ENCODE peak calls at places on chromosomes 4 and X, in seven cellular contexts. H is right lobe of liver, O is body of pancreas, P is uterus, W is spleen, Z is ovary, N is stomach. I is an unnamed sample.

GRCh38 chrX:23788946-23789345 is 6.0 kb downstream of the SAT1 start:
- DNase-seq in O (no peak), H (no peak), P (no peak), Z (no peak), W (no peak), N (no peak), I (no peak)

GRCh38 chrX:56968980-56969379 is 26.4 kb downstream of the SPIN3 start:
- DNase-seq in P (no peak), O (no peak), Z (no peak), N (no peak), W (no peak), H (no peak), I (no peak)

GRCh38 chr4:11634283-11634682 is 205.6 kb upstream of the HS3ST1 start:
- DNase-seq in Z (no peak), P (no peak), H (no peak), N (peak), O (no peak), W (no peak), I (no peak)

GRCh38 chr4:24862073-24862751 is 50.6 kb downstream of the CCDC149 start:
- DNase-seq in W (no peak), P (no peak), O (no peak), H (no peak), Z (no peak), N (no peak), I (no peak)

GRCh38 chrX:29662101-29662500 is 553.3 kb upstream of the MAGEB2 start:
- DNase-seq in N (no peak), P (no peak), O (no peak), H (no peak), Z (no peak), W (no peak), I (no peak)

GRCh38 chr4:138567696-138568095 is 325.5 kb upstream of the SLC7A11 start:
- DNase-seq in N (no peak), P (no peak), O (no peak), H (no peak), W (no peak), Z (no peak), I (no peak)

GRCh38 chrX:124348152-124348551 is 1.8 kb downstream of the SH2D1A start:
- DNase-seq in O (no peak), W (no peak), N (no peak), H (no peak), P (no peak), Z (no peak), I (no peak)

GRCh38 chr4:46442963-46443362 is 53.0 kb upstream of the GABRA2 start:
- DNase-seq in N (no peak), O (no peak), Z (no peak), W (no peak), P (no peak), H (no peak), I (no peak)

GRCh38 chr4:132108784-132109183 is 1040.3 kb upstream of the PCDH10 start:
- DNase-seq in P (no peak), Z (no peak), N (no peak), W (no peak), O (no peak), H (no peak), I (no peak)

GRCh38 chrX:15418041-15418706 is 34.0 kb upstream of the VEGFD start:
- DNase-seq in Z (no peak), O (no peak), P (no peak), N (no peak), W (no peak), H (no peak), I (no peak)

GRCh38 chrX:18426004-18426320 is 554 bp downstream of the CDKL5 start:
- DNase-seq in Z (no peak), W (peak), O (no peak), N (no peak), P (no peak), H (no peak), I (no peak)

GRCh38 chr4:121728798-121729226 is 32.0 kb upstream of the ANXA5 start:
- DNase-seq in N (no peak), Z (no peak), O (no peak), P (no peak), W (no peak), H (no peak), I (no peak)

GRCh38 chrX:153755136-153755535 is 8.9 kb upstream of the PLXNB3 start:
- DNase-seq in Z (no peak), W (no peak), N (no peak), P (no peak), H (no peak), O (no peak), I (no peak)

GRCh38 chr4:99447079-99447478 is 11.9 kb upstream of the ADH7 start:
- DNase-seq in P (no peak), W (no peak), H (no peak), Z (no peak), N (no peak), O (no peak), I (no peak)

GRCh38 chrX:30065226-30065625 is 150.1 kb upstream of the MAGEB2 start:
- DNase-seq in P (no peak), Z (no peak), N (no peak), W (no peak), O (no peak), H (no peak), I (no peak)

GRCh38 chr4:185201983-185202962 is 1.5 kb downstream of the CFAP97 start:
- DNase-seq in Z (no peak), O (no peak), N (no peak), P (no peak), W (no peak), H (no peak), I (no peak)

GRCh38 chr4:21645776-21646175 is 302.8 kb downstream of the KCNIP4 start:
- DNase-seq in N (no peak), O (no peak), H (no peak), P (no peak), W (no peak), Z (no peak), I (no peak)

GRCh38 chr4:145279122-145279960 is 99.0 kb upstream of the OTUD4 start:
- DNase-seq in N (no peak), O (no peak), W (no peak), P (no peak), Z (no peak), H (no peak), I (no peak)

GRCh38 chrX:8741981-8742380 is 10.0 kb upstream of the ANOS1 start:
- DNase-seq in N (no peak), P (no peak), Z (no peak), W (no peak), O (no peak), H (no peak), I (no peak)

GRCh38 chr4:54015421-54016065 is 48.9 kb downstream of the CHIC2 start:
- DNase-seq in P (no peak), H (no peak), N (no peak), O (no peak), Z (no peak), W (no peak), I (no peak)

GRCh38 chr4:98148856-98149255 is 5.6 kb upstream of the STPG2 start:
- DNase-seq in N (no peak), P (no peak), W (no peak), O (no peak), H (no peak), Z (no peak), I (no peak)

GRCh38 chr4:62706423-62706822 is 1506.3 kb downstream of the ADGRL3 start:
- DNase-seq in W (no peak), Z (no peak), H (no peak), N (no peak), P (no peak), O (no peak), I (no peak)

GRCh38 chr4:22492987-22493386 is 22.9 kb downstream of the ADGRA3 start:
- DNase-seq in P (no peak), W (no peak), Z (no peak), O (no peak), N (no peak), H (no peak), I (no peak)

GRCh38 chr4:156977435-156978160 is 6.0 kb upstream of the PDGFC start:
- DNase-seq in Z (peak), P (no peak), H (no peak), O (no peak), N (no peak), W (no peak), I (no peak)

GRCh38 chrX:149527705-149528104 is 13.1 kb upstream of the EOLA1 start:
- DNase-seq in Z (no peak), P (no peak), H (no peak), N (no peak), O (no peak), W (no peak), I (no peak)

GRCh38 chrX:39953879-39954278 is 143.9 kb downstream of the BCOR start:
- DNase-seq in H (peak), N (peak), P (no peak), Z (no peak), O (peak), W (no peak), I (peak)

GRCh38 chr4:31059753-31060522 is 339.8 kb downstream of the PCDH7 start:
- DNase-seq in W (no peak), P (no peak), H (no peak), N (no peak), Z (no peak), O (no peak), I (no peak)

GRCh38 chr4:66016240-66016639 is 346.0 kb upstream of the EPHA5 start:
- DNase-seq in P (no peak), O (no peak), N (no peak), W (no peak), H (no peak), Z (no peak), I (no peak)

GRCh38 chrX:153537526-153538295 is 20.3 kb downstream of the ATP2B3 start:
- DNase-seq in H (no peak), P (no peak), Z (peak), W (no peak), N (no peak), O (peak), I (no peak)

GRCh38 chr4:23903859-23904438 is 14.1 kb upstream of the PPARGC1A start:
- DNase-seq in P (no peak), W (no peak), O (no peak), H (no peak), N (peak), Z (no peak), I (no peak)

GRCh38 chr4:1236103-1236641 is 12.8 kb downstream of the CTBP1 start:
- DNase-seq in N (no peak), W (no peak), O (no peak), P (peak), H (no peak), Z (peak), I (peak)

GRCh38 chr4:22552802-22553201 is 36.9 kb upstream of the ADGRA3 start:
- DNase-seq in Z (no peak), P (no peak), N (no peak), W (no peak), O (no peak), H (no peak), I (no peak)

GRCh38 chr4:98447648-98448047 is 186.5 kb downstream of the RAP1GDS1 start:
- DNase-seq in W (no peak), Z (no peak), O (no peak), P (no peak), N (no peak), H (no peak), I (no peak)

GRCh38 chr4:128461300-128462103 is 173.9 kb upstream of the PGRMC2 start:
- DNase-seq in W (no peak), H (no peak), P (peak), N (no peak), Z (peak), O (peak), I (no peak)

GRCh38 chrX:97616883-97617510 is 733.3 kb downstream of the RPA4 start:
- DNase-seq in N (no peak), O (peak), Z (no peak), W (no peak), H (no peak), P (no peak), I (no peak)

GRCh38 chr4:78565971-78566372 is 14.4 kb downstream of the ANXA3 start:
- DNase-seq in Z (no peak), O (peak), H (no peak), N (no peak), P (no peak), W (no peak), I (no peak)

GRCh38 chrX:30513284-30513683 is 64.3 kb downstream of the TASL start:
- DNase-seq in H (no peak), P (no peak), O (no peak), Z (no peak), N (no peak), W (no peak), I (no peak)

GRCh38 chr4:142121448-142121847 is 485.1 kb downstream of the IL15 start:
- DNase-seq in H (no peak), W (no peak), P (no peak), Z (no peak), O (no peak), N (no peak), I (no peak)

DNA sequence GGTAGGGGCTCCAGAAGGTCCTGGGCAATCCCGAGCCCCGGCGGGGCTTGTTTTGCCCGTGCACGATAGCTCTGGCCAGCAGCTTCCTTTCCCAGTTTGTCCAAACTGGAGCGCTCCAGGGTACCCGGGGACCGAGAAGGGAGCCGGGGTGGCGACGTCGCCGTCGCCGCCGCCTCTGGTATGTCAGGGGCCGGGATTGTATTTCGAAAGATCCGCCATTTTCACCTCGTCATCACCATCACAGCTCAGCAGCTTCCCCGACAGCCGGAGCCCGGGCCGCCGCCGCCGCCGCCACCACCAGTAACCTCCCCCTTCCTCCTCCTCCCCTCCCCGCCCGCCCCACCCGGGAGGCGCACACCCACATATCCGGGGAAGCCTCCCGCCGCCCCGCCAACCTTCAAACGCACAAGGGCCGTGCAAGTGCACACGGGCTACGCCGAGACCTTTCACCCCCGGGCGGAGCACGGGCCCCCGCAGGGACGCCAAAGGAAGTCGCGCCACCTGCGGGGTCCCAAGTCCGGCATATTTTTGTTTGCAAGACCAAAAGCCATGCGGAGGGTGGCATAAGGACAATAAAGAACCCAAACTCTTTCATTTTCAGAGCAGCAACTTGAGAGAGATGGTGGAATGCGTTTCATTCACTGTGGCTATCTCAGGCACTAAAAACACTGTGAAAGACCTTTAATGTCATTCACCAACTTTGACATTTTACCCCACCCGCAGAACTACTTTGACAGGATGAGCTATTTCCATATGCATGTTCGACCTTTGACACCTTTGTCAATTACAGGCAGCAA is at the start of gene LIN54:
- DNase-seq in H (peak), O (peak), P (peak), Z (peak), N (peak), W (peak), I (peak)
- TF ChIP-seq POLR2A in H (peak), O (peak), P (no peak), Z (no peak), N (no peak), W (no peak), I (no peak)

GRCh38 chr4:73870260-73870659 is 1.1 kb downstream of the CXCL1 start:
- DNase-seq in H (no peak), O (peak), P (no peak), W (no peak), N (peak), Z (no peak), I (peak)
- H3K4me3 ChIP-seq in H (no peak), O (no peak), P (no peak), W (peak), N (peak), Z (no peak), I (no peak)

DNA sequence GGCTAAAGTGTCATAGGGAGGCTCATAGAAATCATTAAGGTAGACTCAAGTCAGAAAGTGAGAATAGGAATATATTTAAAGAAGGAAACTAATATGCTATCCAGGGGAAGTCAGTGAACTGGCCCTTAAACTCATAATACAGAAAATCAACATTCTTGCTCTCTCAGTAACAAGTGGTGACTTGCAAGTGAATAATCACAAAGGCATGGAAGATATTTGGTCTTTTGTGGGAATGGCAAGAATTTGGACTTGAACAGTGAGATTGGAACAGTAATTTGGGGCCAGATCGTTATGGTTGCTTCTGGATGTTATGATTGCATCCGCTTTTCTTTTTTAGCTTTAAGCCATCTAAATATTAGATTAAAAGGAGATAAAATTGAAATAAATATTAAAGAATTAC is 103.8 kb downstream of the TBC1D19 start:
- DNase-seq in W (no peak), P (no peak), Z (no peak), O (no peak), H (no peak), N (no peak), I (no peak)
- H3K27ac ChIP-seq in W (no peak), P (no peak), Z (no peak), O (no peak), H (no peak), N (no peak), I (no peak)

GRCh38 chrX:143837444-143837843 is 46.4 kb upstream of the UBE2NL start:
- DNase-seq in P (no peak), N (no peak), W (peak), H (no peak), O (no peak), Z (no peak), I (peak)

GRCh38 chrX:143837010-143837409 is 46.9 kb upstream of the UBE2NL start:
- DNase-seq in P (no peak), Z (no peak), O (no peak), H (no peak), N (no peak), W (no peak), I (peak)
- TF ChIP-seq POLR2A in P (no peak), Z (no peak), O (no peak), H (no peak), N (no peak), W (no peak), I (no peak)

DNA sequence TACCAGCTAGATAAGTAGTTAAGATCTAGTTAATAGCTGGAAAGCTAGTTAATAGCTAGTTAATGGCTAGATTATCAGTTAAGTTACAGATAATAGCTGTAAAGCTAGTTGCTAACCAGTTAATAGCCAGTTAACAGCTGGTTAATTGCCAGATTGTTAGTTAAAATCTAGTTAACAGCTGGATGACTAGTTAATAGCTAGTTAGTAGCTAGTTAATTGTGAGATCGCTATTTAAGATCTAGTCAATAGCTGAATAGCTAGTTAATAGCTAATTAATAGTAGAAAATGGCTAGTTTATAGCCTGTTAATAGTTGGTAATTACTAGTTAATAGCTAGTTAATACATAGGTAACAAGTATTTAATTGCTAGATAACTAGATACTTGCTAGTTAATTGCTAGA is 630.5 kb upstream of the CT83 start:
- DNase-seq in P (no peak), N (no peak), O (no peak), H (no peak), W (no peak), Z (no peak), I (no peak)
- H3K4me3 ChIP-seq in P (no peak), N (no peak), O (no peak), H (no peak), W (no peak), Z (no peak), I (no peak)

GRCh38 chr4:159015862-159016261 is 87.0 kb upstream of the RAPGEF2 start:
- DNase-seq in P (no peak), Z (no peak), W (no peak), N (no peak), O (no peak), H (no peak), I (no peak)

GRCh38 chr4:159014896-159015295 is 88.0 kb upstream of the RAPGEF2 start:
- DNase-seq in P (no peak), H (no peak), Z (no peak), N (no peak), O (no peak), W (no peak), I (no peak)

GRCh38 chr4:159018062-159018629 is 84.7 kb upstream of the RAPGEF2 start:
- DNase-seq in N (no peak), P (no peak), H (no peak), O (peak), Z (no peak), W (no peak), I (no peak)

GRCh38 chr4:159017323-159018036 is 85.4 kb upstream of the RAPGEF2 start:
- DNase-seq in Z (no peak), H (no peak), O (no peak), N (no peak), P (no peak), W (no peak), I (no peak)

DNA sequence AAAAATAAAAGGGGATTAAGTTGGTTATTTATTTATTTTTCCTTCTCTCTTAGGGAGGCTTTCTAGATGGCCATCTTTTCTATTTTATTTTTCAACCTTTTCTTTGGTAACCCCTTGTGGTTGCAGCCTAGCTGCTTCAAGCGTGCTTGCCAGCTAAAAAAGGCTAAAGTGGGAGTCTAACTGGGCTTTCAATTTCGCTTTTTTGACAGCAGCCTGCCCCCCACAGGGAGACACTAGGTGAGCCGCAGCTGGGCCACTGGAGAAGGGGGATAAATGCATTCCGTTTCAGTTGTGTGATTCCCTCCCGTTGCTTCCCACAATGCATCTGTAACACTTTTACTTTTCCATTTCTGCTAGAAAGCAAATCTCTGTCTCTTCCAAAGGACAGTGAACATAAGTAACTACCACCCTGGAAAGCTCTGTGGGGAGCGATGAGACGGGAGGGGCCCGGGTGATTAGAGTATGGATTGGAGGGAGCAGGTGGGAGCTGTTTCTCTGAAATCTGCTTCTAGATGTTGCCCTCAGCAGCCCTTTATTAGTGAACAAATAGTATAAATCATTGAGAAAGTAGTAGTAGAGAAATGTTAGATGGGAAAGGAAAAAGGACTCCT is 86.2 kb upstream of the RAPGEF2 start:
- DNase-seq in Z (peak), H (peak), O (no peak), N (no peak), P (no peak), W (no peak), I (no peak)
- H3K27ac ChIP-seq in Z (no peak), H (peak), O (no peak), N (no peak), P (peak), W (no peak), I (peak)

GRCh38 chr4:7970031-7970946 is 30.6 kb upstream of the AFAP1 start:
- DNase-seq in W (peak), N (peak), O (peak), P (peak), Z (no peak), H (no peak), I (no peak)
- TF ChIP-seq POLR2A in W (no peak), N (no peak), O (no peak), P (no peak), Z (no peak), H (no peak), I (no peak)

GRCh38 chrX:101407748-101408529 is at the start of the genes GLA and HNRNPH2:
- DNase-seq in W (peak), N (peak), O (peak), Z (peak), H (peak), P (peak), I (peak)
- H3K4me3 ChIP-seq in W (peak), N (peak), O (peak), Z (peak), H (peak), P (peak), I (peak)

GRCh38 chr4:7158081-7158750 is 34.1 kb upstream of the SORCS2 start:
- DNase-seq in N (no peak), P (peak), Z (peak), W (peak), H (peak), O (no peak), I (peak)
- H3K27ac ChIP-seq in N (no peak), P (no peak), Z (no peak), W (no peak), H (no peak), O (no peak), I (no peak)